ENCODE peak calls at places on chromosomes 6 and 20, in eight cellular contexts. X is epithelial cell of esophagus, E is GM13977, D is fibroblast of the aortic adventitia, Y is transverse colon, I is GM12865, M is dorsolateral prefrontal cortex, H is tibial nerve. Q is an unnamed sample.

GRCh38 chr20:53346266-53346665 is 247.4 kb downstream of the ZNF217 start:
- DNase-seq in X (no peak), E (no peak), D (no peak), Y (no peak), I (no peak), M (no peak), H (no peak), Q (no peak)

GRCh38 chr20:14341782-14342181 is 4.4 kb upstream of the FLRT3 start:
- DNase-seq in X (no peak), E (no peak), D (peak), Y (no peak), I (no peak), M (no peak), H (no peak), Q (no peak)

GRCh38 chr6:170294813-170295518 is 4.1 kb upstream of the DLL1 start:
- DNase-seq in X (no peak), E (no peak), D (no peak), Y (no peak), I (no peak), M (no peak), H (no peak), Q (no peak)

GRCh38 chr6:42762338-42762929 is 16.5 kb upstream of the TBCC start:
- DNase-seq in X (no peak), E (no peak), D (no peak), Y (peak), I (no peak), M (no peak), H (no peak), Q (no peak)

GRCh38 chr6:85669735-85670194 is 27.1 kb upstream of the SYNCRIP start:
- DNase-seq in X (peak), E (peak), D (no peak), Y (no peak), I (peak), M (no peak), H (no peak), Q (no peak)

GRCh38 chr6:89281779-89282246 is 33.3 kb downstream of the GABRR2 start:
- DNase-seq in X (peak), E (peak), D (peak), Y (peak), I (peak), M (no peak), H (no peak), Q (no peak)

GRCh38 chr6:111242452-111242851 is 155.1 kb downstream of the SLC16A10 start:
- DNase-seq in X (no peak), E (no peak), D (peak), Y (no peak), I (no peak), M (no peak), H (no peak), Q (no peak)

GRCh38 chr20:58515240-58516212 is at the start of gene APCDD1L:
- DNase-seq in X (peak), E (no peak), D (peak), Y (no peak), I (no peak), M (no peak), H (no peak), Q (no peak)

GRCh38 chr6:54085047-54085446 is 26.2 kb upstream of the MLIP start:
- DNase-seq in X (no peak), E (no peak), D (no peak), Y (no peak), I (no peak), M (no peak), H (no peak), Q (no peak)

GRCh38 chr6:79949235-79949634 is 1.9 kb upstream of the ELOVL4 start:
- DNase-seq in X (peak), E (peak), D (peak), Y (peak), I (peak), M (no peak), H (peak), Q (no peak)

GRCh38 chr6:75201901-75202672 is 3.8 kb downstream of the COL12A1 start:
- DNase-seq in X (peak), E (peak), D (no peak), Y (peak), I (no peak), M (no peak), H (peak), Q (peak)

GRCh38 chr6:153625089-153625488 is 414.0 kb upstream of the OPRM1 start:
- DNase-seq in X (no peak), E (no peak), D (no peak), Y (no peak), I (no peak), M (no peak), H (peak), Q (no peak)

GRCh38 chr6:73782911-73783310 is 86.9 kb downstream of the CD109 start:
- DNase-seq in X (no peak), E (no peak), D (no peak), Y (no peak), I (no peak), M (no peak), H (no peak), Q (no peak)

GRCh38 chr20:51800132-51800721 is 2.1 kb downstream of the SALL4 start:
- DNase-seq in X (peak), E (peak), D (peak), Y (peak), I (peak), M (peak), H (peak), Q (peak)

GRCh38 chr6:25889877-25890853 is 16.1 kb upstream of the SLC17A3 start:
- DNase-seq in X (peak), E (no peak), D (peak), Y (peak), I (peak), M (no peak), H (peak), Q (no peak)

GRCh38 chr6:156780117-156780641 is 3.0 kb downstream of the ARID1B start:
- DNase-seq in X (peak), E (peak), D (peak), Y (peak), I (peak), M (peak), H (peak), Q (peak)

GRCh38 chr6:155498370-155498769 is 42.7 kb upstream of the NOX3 start:
- DNase-seq in X (no peak), E (no peak), D (peak), Y (no peak), I (no peak), M (no peak), H (no peak), Q (no peak)

GRCh38 chr6:35552285-35552917 is 39.7 kb upstream of the TULP1 start:
- DNase-seq in X (peak), E (peak), D (peak), Y (peak), I (peak), M (no peak), H (no peak), Q (no peak)

GRCh38 chr20:23291575-23292240 is 58.9 kb upstream of the NXT1 start:
- DNase-seq in X (no peak), E (no peak), D (no peak), Y (no peak), I (no peak), M (no peak), H (no peak), Q (no peak)

GRCh38 chr20:25050082-25050481 is 7.9 kb downstream of the ACSS1 start:
- DNase-seq in X (no peak), E (no peak), D (no peak), Y (no peak), I (no peak), M (no peak), H (no peak), Q (no peak)

GRCh38 chr6:1609662-1610496 is at the start of gene FOXC1:
- DNase-seq in X (peak), E (peak), D (peak), Y (peak), I (peak), M (no peak), H (peak), Q (peak)

GRCh38 chr20:62142252-62143117 is 709 bp downstream of the PSMA7 start:
- DNase-seq in X (no peak), E (no peak), D (no peak), Y (peak), I (peak), M (peak), H (no peak), Q (no peak)

GRCh38 chr20:1328680-1329330 is at the start of gene SDCBP2:
- DNase-seq in X (peak), E (no peak), D (no peak), Y (peak), I (no peak), M (no peak), H (no peak), Q (peak)

GRCh38 chr20:41444821-41445220 is 78.2 kb upstream of the EMILIN3 start:
- DNase-seq in X (no peak), E (no peak), D (no peak), Y (no peak), I (no peak), M (no peak), H (no peak), Q (no peak)

GRCh38 chr6:106674541-106675229 is 45.3 kb downstream of the QRSL1 start:
- DNase-seq in X (no peak), E (no peak), D (no peak), Y (no peak), I (no peak), M (no peak), H (no peak), Q (no peak)
- TF ChIP-seq CTCF in X (no peak), E (no peak), D (no peak), Y (no peak), I (no peak), M (no peak), H (no peak), Q (no peak)

GRCh38 chr6:71419217-71419953 is 130.8 kb downstream of the OGFRL1 start:
- DNase-seq in X (peak), E (no peak), D (peak), Y (no peak), I (no peak), M (peak), H (no peak), Q (peak)

GRCh38 chr6:71420693-71421328 is 132.2 kb downstream of the OGFRL1 start:
- DNase-seq in X (peak), E (peak), D (peak), Y (peak), I (no peak), M (peak), H (peak), Q (peak)

GRCh38 chr6:71421611-71422010 is 133.0 kb downstream of the OGFRL1 start:
- DNase-seq in X (no peak), E (no peak), D (no peak), Y (no peak), I (no peak), M (no peak), H (no peak), Q (no peak)

GRCh38 chr6:71414486-71414885 is 125.9 kb downstream of the OGFRL1 start:
- DNase-seq in X (no peak), E (no peak), D (no peak), Y (no peak), I (no peak), M (no peak), H (no peak), Q (no peak)

GRCh38 chr6:71419954-71420692 is 131.5 kb downstream of the OGFRL1 start:
- DNase-seq in X (peak), E (peak), D (no peak), Y (peak), I (no peak), M (peak), H (peak), Q (peak)
- TF ChIP-seq CTCF in X (no peak), E (no peak), D (peak), Y (no peak), I (no peak), M (peak), H (peak), Q (no peak)

GRCh38 chr20:48621256-48622078 is 206.3 kb downstream of the PREX1 start:
- DNase-seq in X (peak), E (no peak), D (peak), Y (peak), I (no peak), M (no peak), H (no peak), Q (no peak)
- TF ChIP-seq CTCF in X (no peak), E (no peak), D (no peak), Y (no peak), I (no peak), M (no peak), H (no peak), Q (no peak)

GRCh38 chr20:36607586-36608387 is 2.2 kb downstream of the RAB5IF start:
- DNase-seq in X (peak), E (no peak), D (no peak), Y (peak), I (no peak), M (no peak), H (no peak), Q (no peak)

GRCh38 chr20:36604952-36605308 is 649 bp upstream of the RAB5IF start:
- DNase-seq in X (peak), E (peak), D (no peak), Y (peak), I (peak), M (peak), H (peak), Q (peak)

GRCh38 chr20:36606171-36607116 is 865 bp downstream of the RAB5IF start:
- DNase-seq in X (peak), E (no peak), D (peak), Y (peak), I (peak), M (no peak), H (no peak), Q (peak)

GRCh38 chr20:36601546-36601945 is 4.0 kb upstream of the RAB5IF start:
- DNase-seq in X (no peak), E (no peak), D (no peak), Y (no peak), I (no peak), M (no peak), H (no peak), Q (no peak)

GRCh38 chr20:36605309-36606170 is at the start of gene RAB5IF:
- DNase-seq in X (peak), E (peak), D (peak), Y (peak), I (peak), M (peak), H (peak), Q (peak)
- TF ChIP-seq CTCF in X (peak), E (peak), D (peak), Y (peak), I (peak), M (peak), H (peak), Q (peak)

Q was measured in left lung.